ENCODE peak calls at places on chromosomes 11 and 22, in ten cellular contexts. H is C1 segment of cervical spinal cord; J is PC-3; F is NCI-H748 treated with DMSO at 0.1 percent for 48 hours; Q is memory B cell; G is mucosa of descending colon; O is stimulated activated CD8-positive, alpha-beta memory T cell treated with anti-CD3 and anti-CD28 coated beads, Interleukin-15, amount 100 ng/mL, for 24 hours; W is fibroblast of the conjunctiva; S is HFF-Myc; P is fibroblast of pulmonary artery. B is an unnamed sample.

GRCh38 chr11:76339217-76339616 is 41.7 kb downstream of the THAP12 start:
- DNase-seq in S (no peak), J (no peak), H (no peak), O (no peak), Q (no peak), P (peak; percentile 24), W (no peak), F (no peak), G (no peak), B (no peak)

GRCh38 chr22:22911327-22912134 is 23.9 kb downstream of the IGLL5 start:
- DNase-seq in F (no peak), O (no peak), W (no peak), J (no peak), S (no peak), Q (no peak), H (no peak), G (peak; percentile 15), P (no peak), B (no peak)

GRCh38 chr11:58573451-58574104 is 2.1 kb downstream of the LPXN start:
- DNase-seq in F (no peak), Q (peak; percentile 60), O (no peak), P (peak; percentile 86), H (no peak), G (no peak), J (peak; percentile 96), S (no peak), W (peak; percentile 56), B (peak; percentile 21)

GRCh38 chr11:113176971-113177370 is 137.4 kb upstream of the TTC12 start:
- DNase-seq in W (peak; percentile 58), F (no peak), H (no peak), S (peak; percentile 75), Q (no peak), J (no peak), P (peak; percentile 81), G (no peak), O (no peak), B (no peak)

GRCh38 chr22:42388130-42388797 is 43.9 kb downstream of the NFAM1 start:
- DNase-seq in W (no peak), O (no peak), S (no peak), H (no peak), Q (no peak), G (no peak), P (peak; percentile 10), J (peak; percentile 9), F (peak; percentile 94), B (no peak)

GRCh38 chr11:102824541-102824940 is 18.9 kb downstream of the MMP3 start:
- DNase-seq in O (no peak), P (no peak), S (no peak), H (no peak), W (no peak), Q (no peak), F (no peak), J (no peak), G (no peak), B (no peak)

GRCh38 chr11:17852246-17852645 is 117.7 kb downstream of the KCNC1 start:
- DNase-seq in P (no peak), O (no peak), H (no peak), S (no peak), W (no peak), F (no peak), Q (no peak), J (no peak), G (no peak), B (no peak)

GRCh38 chr11:27934830-27935145 is 173.2 kb downstream of the KIF18A start:
- DNase-seq in H (no peak), J (peak; percentile 95), G (no peak), F (no peak), Q (no peak), S (peak; percentile 94), O (no peak), P (peak; percentile 93), W (peak; percentile 80), B (peak; percentile 90)

GRCh38 chr11:120168960-120169681 is 31.2 kb upstream of the TRIM29 start:
- DNase-seq in J (peak; percentile 77), H (peak; percentile 80), W (no peak), G (peak; percentile 83), S (no peak), O (peak; percentile 48), F (peak; percentile 29), Q (no peak), P (peak; percentile 57), B (no peak)

GRCh38 chr22:45318558-45319318 is 9.0 kb downstream of the FAM118A start:
- DNase-seq in G (no peak), O (no peak), J (no peak), P (peak; percentile 20), Q (no peak), F (no peak), W (no peak), S (no peak), H (no peak), B (no peak)

GRCh38 chr11:36447947-36448346 is 62.1 kb downstream of the TRAF6 start:
- DNase-seq in F (peak; percentile 26), G (no peak), W (no peak), Q (no peak), H (no peak), J (peak; percentile 95), S (no peak), P (no peak), O (no peak), B (no peak)

GRCh38 chr22:47567126-47567730 is 804.8 kb downstream of the TBC1D22A start:
- DNase-seq in S (no peak), Q (no peak), G (no peak), O (no peak), J (no peak), P (no peak), W (no peak), F (no peak), H (no peak), B (no peak)

GRCh38 chr11:100805509-100806199 is 118.6 kb downstream of the ARHGAP42 start:
- DNase-seq in P (peak; percentile 42), F (no peak), G (no peak), H (no peak), W (no peak), J (peak; percentile 86), S (no peak), O (no peak), Q (no peak), B (no peak)

GRCh38 chr22:28053871-28054621 is 135.0 kb upstream of the PITPNB start:
- DNase-seq in J (peak; percentile 6), Q (no peak), G (no peak), S (no peak), H (no peak), W (no peak), O (no peak), F (no peak), P (no peak), B (no peak)

GRCh38 chr11:55726715-55727324 is 46.4 kb upstream of the OR5D13 start:
- DNase-seq in F (no peak), J (peak; percentile 14), Q (no peak), O (no peak), G (no peak), W (no peak), S (no peak), P (no peak), H (no peak), B (no peak)

GRCh38 chr22:46619830-46620501 is at the start of gene GRAMD4:
- DNase-seq in J (no peak), G (no peak), Q (no peak), F (no peak), W (no peak), P (no peak), O (no peak), S (no peak), H (peak; percentile 63), B (no peak)

GRCh38 chr11:13277719-13278619 is at the start of gene BMAL1:
- DNase-seq in W (no peak), S (no peak), H (peak; percentile 62), Q (peak; percentile 44), J (no peak), G (peak; percentile 82), F (no peak), O (peak; percentile 33), P (peak; percentile 23), B (no peak)

GRCh38 chr11:111414936-111415335 is 35.9 kb upstream of the POU2AF1 start:
- DNase-seq in G (no peak), Q (no peak), P (no peak), J (no peak), O (no peak), W (no peak), F (no peak), H (no peak), S (no peak), B (no peak)

GRCh38 chr11:27812341-27812740 is 112.1 kb upstream of the BDNF start:
- DNase-seq in J (no peak), S (peak; percentile 10), O (no peak), G (no peak), P (peak; percentile 8), Q (no peak), H (no peak), F (no peak), W (no peak), B (no peak)

GRCh38 chr11:21646351-21646750 is 546.5 kb upstream of the ANO5 start:
- DNase-seq in J (no peak), G (no peak), S (no peak), H (no peak), P (no peak), Q (no peak), W (no peak), F (no peak), O (no peak), B (no peak)

GRCh38 chr22:26503758-26504157 is 8.5 kb downstream of the TFIP11 start:
- DNase-seq in P (no peak), F (no peak), Q (no peak), J (no peak), H (no peak), G (no peak), S (no peak), W (no peak), O (no peak), B (no peak)

GRCh38 chr11:69002101-69002742 is 10.8 kb downstream of the MRGPRF start:
- DNase-seq in W (no peak), F (no peak), H (no peak), J (no peak), Q (no peak), G (peak; percentile 9), S (no peak), O (no peak), P (no peak), B (no peak)

GRCh38 chr11:57069942-57070341 is 81.2 kb downstream of the OR5AK2 start:
- DNase-seq in O (no peak), S (no peak), H (no peak), J (no peak), Q (no peak), W (no peak), F (no peak), G (no peak), P (peak; percentile 61), B (no peak)

GRCh38 chr11:70745451-70745850 is 347.1 kb downstream of the CTTN start:
- DNase-seq in J (no peak), O (no peak), S (no peak), W (no peak), P (no peak), Q (no peak), G (no peak), H (no peak), F (no peak), B (no peak)